ENCODE peak calls at places on chromosomes 6 and 20, in seven cellular contexts. X is H1, G is left lung, Y is GM06990, L is breast epithelium, A is A549, P is GM12865. Z is an unnamed sample.

GRCh38 chr6:118537579-118537978 is 10.5 kb upstream of the PLN start:
- DNase-seq in P (no peak), X (no peak), Y (no peak), L (no peak), G (no peak), A (no peak), Z (no peak)

GRCh38 chr6:81683928-81684327 is 68.6 kb downstream of the TENT5A start:
- DNase-seq in P (no peak), L (no peak), G (no peak), Y (no peak), A (no peak), X (no peak), Z (no peak)

GRCh38 chr20:49562341-49563014 is 5.5 kb downstream of the PTGIS start:
- DNase-seq in G (peak), Y (no peak), L (peak), A (peak), X (no peak), P (no peak), Z (no peak)

GRCh38 chr6:139364302-139364981 is 10.0 kb downstream of the CITED2 start:
- DNase-seq in P (peak), A (peak), G (no peak), Y (peak), L (no peak), X (no peak), Z (no peak)

GRCh38 chr6:157143171-157143884 is 180.0 kb downstream of the TMEM242 start:
- DNase-seq in G (no peak), P (no peak), L (no peak), Y (no peak), A (no peak), X (no peak), Z (peak)

GRCh38 chr6:156791261-156791850 is 14.2 kb downstream of the ARID1B start:
- DNase-seq in L (no peak), P (peak), G (no peak), Y (no peak), X (no peak), A (no peak), Z (peak)

GRCh38 chr6:93300661-93301060 is 118.7 kb downstream of the EPHA7 start:
- DNase-seq in G (no peak), X (no peak), Y (no peak), P (no peak), L (no peak), A (no peak), Z (no peak)

GRCh38 chr6:33583591-33584155 is 3.6 kb upstream of the BAK1 start:
- DNase-seq in G (no peak), L (no peak), P (no peak), X (no peak), A (peak), Y (no peak), Z (no peak)

GRCh38 chr6:77366798-77367197 is 96.5 kb downstream of the HTR1B start:
- DNase-seq in A (no peak), P (no peak), X (no peak), Y (no peak), L (no peak), G (no peak), Z (no peak)

GRCh38 chr6:55448446-55448845 is 121.2 kb downstream of the GFRAL start:
- DNase-seq in Y (no peak), P (no peak), L (no peak), X (no peak), A (no peak), G (no peak), Z (no peak)

GRCh38 chr6:26571592-26572296 is 25.0 kb upstream of the ABT1 start:
- DNase-seq in L (no peak), P (peak), G (peak), X (no peak), Y (peak), A (peak), Z (peak)

GRCh38 chr6:105795913-105796517 is 290.1 kb upstream of the PRDM1 start:
- DNase-seq in Y (no peak), X (no peak), G (peak), A (peak), L (no peak), P (no peak), Z (no peak)

GRCh38 chr20:44516491-44516890 is 5.4 kb downstream of the SERINC3 start:
- DNase-seq in X (no peak), L (no peak), A (no peak), P (no peak), Y (no peak), G (no peak), Z (no peak)

GRCh38 chr6:168180548-168181011 is 101.6 kb upstream of the FRMD1 start:
- DNase-seq in A (no peak), X (no peak), G (no peak), P (no peak), L (no peak), Y (no peak), Z (no peak)

GRCh38 chr6:26536571-26537159 is 1.5 kb upstream of the HMGN4 start:
- DNase-seq in Y (peak), G (no peak), L (no peak), A (peak), X (no peak), P (peak), Z (no peak)

GRCh38 chr6:52063584-52064400 is 23.6 kb downstream of the PKHD1 start:
- DNase-seq in L (no peak), Y (peak), P (peak), X (peak), A (peak), G (no peak), Z (peak)

GRCh38 chr20:9068896-9069663 is at the start of gene PLCB4:
- DNase-seq in X (no peak), Y (no peak), A (peak), G (no peak), L (peak), P (no peak), Z (no peak)

GRCh38 chr6:320351-321157 is 28.3 kb downstream of the DUSP22 start:
- DNase-seq in P (peak), X (no peak), L (no peak), A (no peak), Y (no peak), G (no peak), Z (no peak)

GRCh38 chr20:51985013-51985415 is 182.7 kb upstream of the SALL4 start:
- DNase-seq in P (no peak), X (no peak), G (no peak), L (no peak), Y (no peak), A (peak), Z (no peak)

GRCh38 chr6:46909371-46909770 is 12.4 kb downstream of the ADGRF5 start:
- DNase-seq in P (no peak), A (no peak), X (no peak), L (no peak), G (no peak), Y (no peak), Z (no peak)

GRCh38 chr6:169487579-169488205 is 214.1 kb downstream of the WDR27 start:
- DNase-seq in L (no peak), G (no peak), P (no peak), A (no peak), X (no peak), Y (no peak), Z (no peak)

GRCh38 chr6:107264357-107264831 is 149.1 kb upstream of the BEND3 start:
- DNase-seq in L (no peak), A (peak), Y (no peak), G (no peak), P (no peak), X (no peak), Z (no peak)

GRCh38 chr6:105087571-105088211 is 92.1 kb downstream of the POPDC3 start:
- DNase-seq in L (no peak), Y (no peak), P (peak), G (no peak), A (peak), X (no peak), Z (no peak)

GRCh38 chr20:46939031-46939430 is 44.4 kb downstream of the EYA2 start:
- DNase-seq in G (no peak), X (no peak), P (peak), Y (no peak), L (no peak), A (peak), Z (no peak)
- TF ChIP-seq CTCF in G (peak), X (no peak), P (no peak), Y (peak), L (peak), A (no peak), Z (no peak)

DNA sequence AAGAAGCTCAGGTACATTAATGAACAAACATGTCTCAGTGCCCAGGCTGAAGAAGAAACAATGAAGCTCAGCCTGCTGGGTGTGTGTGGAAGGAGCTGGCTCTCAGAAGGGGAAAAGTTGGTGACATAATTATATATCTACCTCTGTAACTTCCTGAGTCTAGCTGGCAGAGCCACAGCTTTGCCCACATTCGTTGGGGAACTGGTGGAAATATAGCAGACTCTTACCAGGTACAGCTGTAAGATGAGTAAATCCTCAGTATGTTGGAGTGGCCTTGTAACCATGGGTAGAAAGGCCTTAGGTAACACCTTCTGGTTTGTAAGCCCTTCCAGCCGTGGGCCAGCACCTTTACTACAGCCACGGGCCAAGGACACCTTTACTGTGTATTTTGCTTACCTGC is 29.9 kb upstream of the PNRC1 start:
- DNase-seq in P (no peak), Y (no peak), A (no peak), X (no peak), G (no peak), L (no peak), Z (no peak)
- H3K4me3 ChIP-seq in P (no peak), Y (no peak), A (no peak), X (no peak), G (no peak), L (no peak), Z (no peak)

DNA sequence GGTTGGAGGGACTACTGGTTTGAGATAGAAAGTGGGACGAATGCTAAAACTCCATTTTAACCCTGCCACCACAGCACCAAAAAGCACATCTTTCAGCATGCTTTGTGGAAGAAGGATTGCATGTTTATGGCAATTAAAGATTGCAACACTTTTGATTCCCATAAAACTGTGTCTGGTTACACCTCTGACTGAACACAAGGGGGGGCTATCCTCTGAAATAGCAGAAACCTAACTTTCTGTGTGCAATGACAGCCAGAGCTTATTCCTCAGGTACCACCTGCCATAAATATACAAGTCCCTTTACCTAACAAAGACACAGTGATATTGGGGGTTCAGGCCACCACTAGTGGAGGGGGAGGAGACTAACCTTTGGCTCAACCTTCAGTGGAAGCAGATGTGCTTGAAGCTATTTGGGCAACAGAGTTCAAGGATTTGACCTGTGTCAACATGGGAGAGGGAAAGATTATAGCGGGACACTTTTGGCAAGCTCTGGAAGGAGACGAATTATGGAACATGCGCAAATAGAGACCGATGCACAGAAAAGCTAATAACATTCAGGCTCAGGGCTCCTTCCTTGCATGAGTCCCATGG is 9.6 kb upstream of the PLG start:
- DNase-seq in G (no peak), A (peak), L (no peak), P (peak), X (no peak), Y (no peak), Z (no peak)
- TF ChIP-seq CTCF in G (no peak), A (no peak), L (no peak), P (peak), X (no peak), Y (peak), Z (no peak)

GRCh38 chr6:36244641-36245280 is 25.1 kb upstream of the PNPLA1 start:
- DNase-seq in L (no peak), X (no peak), A (no peak), Y (no peak), P (no peak), G (no peak), Z (no peak)

GRCh38 chr6:36243562-36244212 is 26.2 kb upstream of the PNPLA1 start:
- DNase-seq in P (no peak), A (no peak), Y (no peak), G (no peak), L (no peak), X (no peak), Z (no peak)

GRCh38 chr6:36241728-36242127 is 28.1 kb upstream of the PNPLA1 start:
- DNase-seq in L (no peak), Y (peak), P (peak), G (no peak), A (no peak), X (no peak), Z (no peak)

GRCh38 chr6:36239710-36240256 is 30.1 kb upstream of the PNPLA1 start:
- DNase-seq in A (no peak), X (no peak), L (no peak), G (no peak), P (no peak), Y (no peak), Z (no peak)

GRCh38 chr6:36242161-36242560 is 27.7 kb upstream of the PNPLA1 start:
- DNase-seq in A (no peak), Y (no peak), G (no peak), L (no peak), X (no peak), P (no peak), Z (no peak)
- H3K4me3 ChIP-seq in A (no peak), Y (no peak), G (no peak), L (no peak), X (no peak), P (no peak), Z (no peak)

Z was measured in CD8-positive, alpha-beta T cell.